ENCODE peak calls at places on chromosomes 12 and 14, in nine cellular contexts. I, Y, N, P, T, H, Q, J and Z are unnamed samples. For H3K4me1 and H3K9me3, the result is how much of the 10 kb centered on the place peaks cover.

GRCh38 chr12:53324113-53324778 is 2.8 kb upstream of the AAAS start:
- DNase-seq in I (no peak), Y (peak), N (peak), P (peak), T (peak), H (peak), Q (peak), J (no peak), Z (peak)

GRCh38 chr14:65847065-65847847 is 434.7 kb downstream of the FUT8 start:
- DNase-seq in I (no peak), Y (no peak), N (no peak), P (peak), T (no peak), H (peak), Q (no peak), J (no peak), Z (no peak)

GRCh38 chr12:55840581-55841351 is 2.0 kb downstream of the MMP19 start:
- DNase-seq in I (no peak), Y (no peak), N (no peak), P (no peak), T (no peak), H (no peak), Q (no peak), J (no peak), Z (no peak)

GRCh38 chr12:459430-460258 is at the start of gene B4GALNT3:
- DNase-seq in I (peak), Y (peak), N (peak), P (peak), T (peak), H (peak), Q (peak), J (no peak), Z (peak)

GRCh38 chr12:117092886-117093285 is 6.3 kb downstream of the TESC start:
- DNase-seq in I (no peak), Y (no peak), N (no peak), P (no peak), T (no peak), H (no peak), Q (no peak), J (no peak), Z (no peak)

GRCh38 chr14:48429512-48429911 is 754.1 kb upstream of the MDGA2 start:
- DNase-seq in I (no peak), Y (no peak), N (no peak), P (no peak), T (no peak), H (no peak), Q (no peak), J (no peak), Z (no peak)

GRCh38 chr14:47722929-47723693 is 47.7 kb upstream of the MDGA2 start:
- DNase-seq in I (no peak), Y (no peak), N (no peak), P (no peak), T (no peak), H (no peak), Q (peak), J (no peak), Z (no peak)

GRCh38 chr12:126509587-126509986 is 1444.4 kb downstream of the AACS start:
- DNase-seq in I (no peak), Y (no peak), N (no peak), P (no peak), T (no peak), H (no peak), Q (no peak), J (no peak), Z (no peak)

GRCh38 chr12:67558775-67559174 is 89.8 kb upstream of the DYRK2 start:
- DNase-seq in I (no peak), Y (no peak), N (no peak), P (peak), T (no peak), H (no peak), Q (no peak), J (no peak), Z (no peak)

GRCh38 chr12:612293-612692 is 51.0 kb downstream of the NINJ2 start:
- DNase-seq in I (no peak), Y (no peak), N (no peak), P (no peak), T (no peak), H (no peak), Q (no peak), J (no peak), Z (no peak)

GRCh38 chr12:50197297-50197727 is 30.1 kb upstream of the CERS5 start:
- DNase-seq in I (no peak), Y (no peak), N (no peak), P (no peak), T (no peak), H (no peak), Q (no peak), J (no peak), Z (no peak)

GRCh38 chr14:61925043-61925442 is 162.8 kb downstream of the SNAPC1 start:
- DNase-seq in I (no peak), Y (no peak), N (no peak), P (peak), T (no peak), H (no peak), Q (peak), J (no peak), Z (peak)

GRCh38 chr12:20885116-20885515 is 74.6 kb downstream of the SLCO1B3 start:
- DNase-seq in I (no peak), Y (no peak), N (no peak), P (no peak), T (no peak), H (no peak), Q (no peak), J (no peak), Z (no peak)

GRCh38 chr14:23695220-23695999 is 59.2 kb downstream of the DHRS2 start:
- DNase-seq in I (peak), Y (peak), N (no peak), P (no peak), T (no peak), H (no peak), Q (peak), J (no peak), Z (no peak)

DNA sequence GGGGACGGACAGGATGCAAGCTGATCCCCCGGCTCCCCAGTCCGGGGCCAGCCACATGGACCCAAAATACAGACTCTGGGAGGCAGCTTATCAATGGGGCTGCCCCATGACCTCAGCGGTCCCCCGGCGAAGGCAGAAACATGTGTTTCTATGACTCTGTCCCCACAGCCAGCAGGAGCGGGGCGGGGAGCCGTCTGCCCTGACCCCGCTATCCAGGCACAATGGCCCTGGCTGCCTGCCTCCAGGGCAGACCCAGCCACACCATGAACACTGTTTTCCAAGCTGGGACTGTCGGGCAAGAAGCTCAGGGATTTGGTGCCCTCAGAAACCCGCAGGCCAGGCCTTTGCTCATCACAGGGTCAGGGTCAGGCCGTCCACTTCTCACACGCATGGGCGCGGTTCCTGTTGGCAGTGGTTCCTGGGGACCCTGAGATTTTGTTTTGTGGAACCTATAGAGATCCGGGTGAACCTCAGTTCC is 75.0 kb downstream of the RFLNA start:
- DNase-seq in I (no peak), Y (no peak), N (no peak), P (no peak), T (peak), H (no peak), Q (no peak), J (no peak), Z (no peak)
- H3K4me1 ChIP-seq in I (under half), Y (half or more), N (under half), P (under half), T (under half), H (under half), Q (under half), J (half or more), Z (under half)

DNA sequence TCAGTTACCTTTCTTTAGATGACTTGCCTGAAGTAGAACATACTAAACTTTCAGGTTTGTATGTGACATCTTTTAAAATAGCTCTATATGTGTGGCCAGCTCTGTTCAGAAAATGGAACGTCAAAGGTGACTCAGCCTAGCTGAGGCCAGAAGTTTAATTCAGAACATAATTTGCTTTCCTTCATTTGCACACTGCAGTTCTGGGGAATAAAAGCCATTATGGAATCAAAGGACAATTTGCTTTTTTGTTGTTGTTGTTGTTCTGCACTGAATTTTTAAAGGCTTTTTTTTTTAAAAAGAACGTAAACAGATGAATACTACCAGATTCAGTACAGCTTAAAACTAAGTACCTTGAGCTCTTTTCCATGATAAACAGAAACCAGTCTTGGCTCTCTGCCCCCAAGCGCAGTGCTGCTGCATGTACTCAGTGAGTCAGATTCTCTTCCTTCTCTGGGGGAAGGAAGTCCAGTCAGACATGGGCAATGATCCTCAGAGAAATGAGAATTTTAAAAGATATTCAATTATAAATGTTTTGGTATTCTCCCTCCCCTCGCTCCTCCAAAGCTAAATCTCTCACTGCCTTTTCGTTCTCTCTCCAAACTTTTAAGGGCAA is 644.2 kb downstream of the NOVA1 start:
- DNase-seq in I (peak), Y (no peak), N (peak), P (no peak), T (no peak), H (no peak), Q (no peak), J (peak), Z (peak)
- H3K9me3 ChIP-seq in I (under half), Y (under half), N (under half), P (under half), T (under half), H (under half), Q (under half), J (under half), Z (under half)

DNA sequence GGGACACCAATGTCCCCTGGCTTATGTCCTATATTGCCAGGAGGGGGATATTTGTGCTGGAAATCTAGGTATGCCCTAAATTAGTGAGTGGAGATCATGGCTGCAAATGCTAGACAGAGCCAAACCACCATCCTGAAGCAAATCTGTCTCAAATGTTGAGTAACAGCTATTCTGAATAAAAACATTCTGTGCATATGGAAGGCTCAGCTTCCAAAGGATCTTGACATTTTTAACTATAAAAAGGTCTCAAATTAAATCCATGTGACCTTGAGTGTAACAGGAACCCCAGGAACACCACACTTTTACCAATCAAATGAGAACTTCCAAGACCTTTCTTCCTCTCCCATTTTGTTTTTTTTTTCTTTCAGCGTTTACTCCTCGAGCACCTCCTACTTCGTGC is 170.7 kb downstream of the PPM1H start:
- DNase-seq in I (no peak), Y (no peak), N (no peak), P (no peak), T (no peak), H (no peak), Q (no peak), J (no peak), Z (no peak)
- H3K4me3 ChIP-seq in I (no peak), Y (no peak), N (no peak), P (no peak), T (no peak), H (no peak), Q (no peak), J (no peak), Z (no peak)

GRCh38 chr12:64098709-64099354 is 123.3 kb downstream of the KICS2 start:
- DNase-seq in I (peak), Y (no peak), N (peak), P (no peak), T (no peak), H (no peak), Q (no peak), J (peak), Z (no peak)
- H3K4me1 ChIP-seq in I (under half), Y (under half), N (under half), P (under half), T (under half), H (under half), Q (under half), J (under half), Z (under half)

DNA sequence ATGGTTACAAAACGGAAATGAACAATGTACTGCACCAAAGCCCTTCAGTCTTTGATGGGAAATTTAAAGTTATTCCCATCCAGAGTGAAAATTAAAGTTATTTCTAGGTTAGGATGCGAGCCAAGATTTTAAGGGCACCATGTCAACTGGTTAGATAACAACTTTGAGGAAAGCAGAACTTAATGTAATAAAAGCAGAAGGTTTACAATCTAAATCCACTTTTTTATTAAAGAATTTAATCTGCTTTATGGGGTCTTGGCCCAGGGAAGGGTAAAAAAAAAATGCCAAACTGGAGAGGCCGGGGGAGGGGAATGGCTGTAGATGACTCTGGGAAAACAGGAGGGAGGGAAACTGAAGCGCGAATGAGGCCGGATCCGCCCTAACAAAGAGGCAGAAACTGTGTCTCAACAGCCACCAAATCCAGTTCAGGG is 108.2 kb upstream of the ATF7IP start:
- DNase-seq in I (no peak), Y (peak), N (no peak), P (no peak), T (peak), H (no peak), Q (no peak), J (no peak), Z (no peak)
- H3K9me3 ChIP-seq in I (under half), Y (under half), N (under half), P (under half), T (under half), H (under half), Q (under half), J (under half), Z (under half)

GRCh38 chr12:47705571-47706425 is at the start of gene RPAP3:
- DNase-seq in I (peak), Y (peak), N (peak), P (peak), T (peak), H (peak), Q (peak), J (peak), Z (peak)
- H3K4me3 ChIP-seq in I (peak), Y (peak), N (peak), P (peak), T (peak), H (peak), Q (peak), J (peak), Z (peak)